ENCODE peak calls at places on chromosome 4, in eight cellular contexts. One of them, this sample, is unnamed. For H3K27me3, the result is how much of the 10 kb centered on the place peaks cover.

GRCh38 chr4:8585186-8585585 is 5.0 kb downstream of the GPR78 start:
- DNase-seq in left lung: no peak
- DNase-seq in uterus: no peak
- DNase-seq in cardiac muscle cell: no peak
- DNase-seq in mammary epithelial cell: peak
- DNase-seq in spleen: peak
- DNase-seq in SK-N-SH: no peak
- DNase-seq in brain microvascular endothelial cell: no peak
- DNase-seq in this sample: no peak

GRCh38 chr4:157128395-157128794 is 52.4 kb downstream of the GLRB start:
- DNase-seq in left lung: no peak
- DNase-seq in uterus: no peak
- DNase-seq in cardiac muscle cell: peak
- DNase-seq in mammary epithelial cell: peak
- DNase-seq in spleen: no peak
- DNase-seq in SK-N-SH: peak
- DNase-seq in brain microvascular endothelial cell: peak
- DNase-seq in this sample: peak

GRCh38 chr4:180909279-180909678 is 1333.9 kb upstream of the TENM3 start:
- DNase-seq in left lung: no peak
- DNase-seq in uterus: no peak
- DNase-seq in cardiac muscle cell: peak
- DNase-seq in mammary epithelial cell: peak
- DNase-seq in spleen: no peak
- DNase-seq in SK-N-SH: no peak
- DNase-seq in brain microvascular endothelial cell: no peak
- DNase-seq in this sample: peak

GRCh38 chr4:152778656-152779512 is 646 bp downstream of the TIGD4 start:
- DNase-seq in left lung: peak
- DNase-seq in uterus: no peak
- DNase-seq in cardiac muscle cell: no peak
- DNase-seq in mammary epithelial cell: peak
- DNase-seq in spleen: peak
- DNase-seq in SK-N-SH: peak
- DNase-seq in brain microvascular endothelial cell: peak
- DNase-seq in this sample: no peak

GRCh38 chr4:169060396-169061081 is 50.5 kb upstream of the CBR4 start:
- DNase-seq in left lung: no peak
- DNase-seq in uterus: no peak
- DNase-seq in cardiac muscle cell: no peak
- DNase-seq in mammary epithelial cell: no peak
- DNase-seq in spleen: no peak
- DNase-seq in SK-N-SH: no peak
- DNase-seq in brain microvascular endothelial cell: no peak
- DNase-seq in this sample: no peak

GRCh38 chr4:102612195-102612594 is 111.0 kb downstream of the NFKB1 start:
- DNase-seq in left lung: no peak
- DNase-seq in uterus: no peak
- DNase-seq in cardiac muscle cell: no peak
- DNase-seq in mammary epithelial cell: peak
- DNase-seq in spleen: no peak
- DNase-seq in SK-N-SH: no peak
- DNase-seq in brain microvascular endothelial cell: no peak
- DNase-seq in this sample: no peak

GRCh38 chr4:108172231-108172779 is 3.6 kb upstream of the LEF1 start:
- DNase-seq in left lung: peak
- DNase-seq in uterus: no peak
- DNase-seq in cardiac muscle cell: peak
- DNase-seq in mammary epithelial cell: no peak
- DNase-seq in spleen: no peak
- DNase-seq in SK-N-SH: peak
- DNase-seq in brain microvascular endothelial cell: no peak
- DNase-seq in this sample: no peak

GRCh38 chr4:123477804-123478209 is 81.2 kb downstream of the SPRY1 start:
- DNase-seq in left lung: no peak
- DNase-seq in uterus: no peak
- DNase-seq in cardiac muscle cell: no peak
- DNase-seq in mammary epithelial cell: no peak
- DNase-seq in spleen: no peak
- DNase-seq in SK-N-SH: no peak
- DNase-seq in brain microvascular endothelial cell: peak
- DNase-seq in this sample: no peak

GRCh38 chr4:52907510-52907909 is 45.4 kb downstream of the RASL11B start:
- DNase-seq in left lung: no peak
- DNase-seq in uterus: no peak
- DNase-seq in cardiac muscle cell: no peak
- DNase-seq in mammary epithelial cell: no peak
- DNase-seq in spleen: no peak
- DNase-seq in SK-N-SH: no peak
- DNase-seq in brain microvascular endothelial cell: peak
- DNase-seq in this sample: no peak

GRCh38 chr4:155120536-155120935 is 87.9 kb upstream of the NPY2R start:
- DNase-seq in left lung: no peak
- DNase-seq in uterus: no peak
- DNase-seq in cardiac muscle cell: no peak
- DNase-seq in mammary epithelial cell: no peak
- DNase-seq in spleen: no peak
- DNase-seq in SK-N-SH: no peak
- DNase-seq in brain microvascular endothelial cell: no peak
- DNase-seq in this sample: no peak

GRCh38 chr4:152687974-152688599 is 8.3 kb upstream of the TMEM154 start:
- DNase-seq in left lung: no peak
- DNase-seq in uterus: no peak
- DNase-seq in cardiac muscle cell: peak
- DNase-seq in mammary epithelial cell: no peak
- DNase-seq in spleen: no peak
- DNase-seq in SK-N-SH: no peak
- DNase-seq in brain microvascular endothelial cell: no peak
- DNase-seq in this sample: no peak

GRCh38 chr4:144872508-144873293 is 225.3 kb downstream of the ANAPC10 start:
- DNase-seq in left lung: no peak
- DNase-seq in uterus: peak
- DNase-seq in cardiac muscle cell: no peak
- DNase-seq in mammary epithelial cell: no peak
- DNase-seq in spleen: no peak
- DNase-seq in SK-N-SH: no peak
- DNase-seq in brain microvascular endothelial cell: no peak
- DNase-seq in this sample: no peak

GRCh38 chr4:7362341-7362740 is 72.4 kb downstream of the PSAPL1 start:
- DNase-seq in left lung: no peak
- DNase-seq in uterus: no peak
- DNase-seq in cardiac muscle cell: no peak
- DNase-seq in mammary epithelial cell: no peak
- DNase-seq in spleen: peak
- DNase-seq in SK-N-SH: no peak
- DNase-seq in brain microvascular endothelial cell: no peak
- DNase-seq in this sample: no peak

GRCh38 chr4:152992027-152992426 is 55.9 kb downstream of the FHDC1 start:
- DNase-seq in left lung: no peak
- DNase-seq in uterus: no peak
- DNase-seq in cardiac muscle cell: no peak
- DNase-seq in mammary epithelial cell: peak
- DNase-seq in spleen: peak
- DNase-seq in SK-N-SH: no peak
- DNase-seq in brain microvascular endothelial cell: no peak
- DNase-seq in this sample: no peak

DNA sequence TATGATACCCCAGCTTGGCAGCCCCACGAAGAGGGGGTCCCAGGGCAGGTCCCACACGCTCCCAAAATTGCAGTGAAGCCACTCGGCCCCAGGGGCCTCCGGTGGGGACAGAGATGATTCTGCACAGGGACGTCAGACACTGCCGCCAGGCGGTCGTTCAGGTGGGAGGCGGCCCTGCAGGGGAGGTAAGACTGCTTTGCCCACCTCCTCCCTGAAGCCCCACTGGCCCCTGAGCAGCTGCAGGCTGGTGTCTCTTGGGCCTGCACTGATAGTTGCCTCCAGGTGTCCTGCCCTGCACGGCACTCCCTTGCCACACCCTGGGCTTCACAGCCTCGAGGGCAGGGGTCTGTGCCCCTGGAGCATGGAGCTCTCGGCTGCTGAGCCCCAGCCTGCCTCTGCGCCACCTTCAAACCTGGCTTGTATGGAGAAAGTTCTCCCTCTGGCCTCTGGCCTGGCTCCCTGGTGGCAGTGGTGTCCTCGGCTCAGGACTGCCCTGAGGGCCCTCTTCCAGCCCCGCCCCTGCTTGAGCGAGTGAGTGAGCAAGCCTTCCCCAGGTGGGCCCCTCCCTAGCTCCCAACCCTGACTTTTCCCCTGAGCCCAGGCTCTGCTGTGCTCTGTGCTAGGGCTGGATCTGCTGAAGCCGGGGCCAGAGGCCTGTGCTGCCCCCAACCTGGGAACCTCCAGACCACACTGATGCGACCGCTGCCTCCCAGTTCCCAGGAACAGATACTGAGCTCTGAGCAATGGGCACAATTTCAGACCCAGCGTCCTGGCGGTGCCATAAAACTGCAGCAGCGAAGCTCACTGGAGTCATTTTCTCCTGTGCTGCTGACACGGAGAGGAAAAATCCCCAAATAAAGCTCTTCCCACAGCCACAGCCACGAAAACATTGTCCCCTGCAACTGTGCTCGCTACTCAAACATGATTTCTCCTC is 16.1 kb downstream of the ADRA2C start:
- DNase-seq in left lung: peak
- DNase-seq in uterus: no peak
- DNase-seq in cardiac muscle cell: no peak
- DNase-seq in mammary epithelial cell: no peak
- DNase-seq in spleen: no peak
- DNase-seq in SK-N-SH: no peak
- DNase-seq in brain microvascular endothelial cell: no peak
- DNase-seq in this sample: no peak
- H3K27me3 ChIP-seq in left lung: half or more
- H3K27me3 ChIP-seq in uterus: under half
- H3K27me3 ChIP-seq in cardiac muscle cell: under half
- H3K27me3 ChIP-seq in mammary epithelial cell: under half
- H3K27me3 ChIP-seq in spleen: under half
- H3K27me3 ChIP-seq in SK-N-SH: under half
- H3K27me3 ChIP-seq in brain microvascular endothelial cell: under half
- H3K27me3 ChIP-seq in this sample: under half

DNA sequence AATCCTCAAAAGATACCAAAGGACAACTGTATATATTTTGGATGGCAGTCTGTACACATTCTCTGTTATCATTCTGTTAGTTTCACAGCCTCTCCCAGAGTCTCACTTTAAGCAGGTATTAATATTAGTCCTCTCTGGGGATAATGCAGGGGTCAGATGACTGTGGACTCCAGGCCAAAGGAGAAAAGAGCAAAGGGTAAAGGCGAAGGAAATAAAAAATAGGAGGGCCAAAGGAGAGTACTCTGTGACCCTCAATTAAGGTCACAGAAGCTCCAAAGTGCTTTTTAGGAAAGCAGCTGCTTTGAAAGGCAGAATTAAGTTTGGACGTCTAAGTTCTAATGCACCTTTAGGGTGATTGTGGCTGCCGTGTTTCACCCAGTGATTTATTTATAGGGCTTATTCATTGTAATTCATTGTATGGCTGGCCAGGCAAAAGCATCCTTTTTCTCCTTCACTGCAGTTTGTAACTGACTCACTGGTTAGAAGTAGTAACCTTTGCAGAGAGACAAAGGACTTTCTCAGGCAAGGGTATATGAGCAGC is 7.8 kb downstream of the MSMO1 start:
- DNase-seq in left lung: no peak
- DNase-seq in uterus: no peak
- DNase-seq in cardiac muscle cell: no peak
- DNase-seq in mammary epithelial cell: no peak
- DNase-seq in spleen: no peak
- DNase-seq in SK-N-SH: no peak
- DNase-seq in brain microvascular endothelial cell: no peak
- DNase-seq in this sample: no peak
- H3K4me3 ChIP-seq in left lung: no peak
- H3K4me3 ChIP-seq in uterus: no peak
- H3K4me3 ChIP-seq in cardiac muscle cell: no peak
- H3K4me3 ChIP-seq in mammary epithelial cell: no peak
- H3K4me3 ChIP-seq in spleen: no peak
- H3K4me3 ChIP-seq in SK-N-SH: no peak
- H3K4me3 ChIP-seq in brain microvascular endothelial cell: no peak
- H3K4me3 ChIP-seq in this sample: no peak

GRCh38 chr4:138671106-138671505 is 344.5 kb upstream of the NOCT start:
- DNase-seq in left lung: no peak
- DNase-seq in uterus: no peak
- DNase-seq in cardiac muscle cell: no peak
- DNase-seq in mammary epithelial cell: no peak
- DNase-seq in spleen: no peak
- DNase-seq in SK-N-SH: no peak
- DNase-seq in brain microvascular endothelial cell: no peak
- DNase-seq in this sample: no peak

GRCh38 chr4:138670681-138671080 is 344.9 kb upstream of the NOCT start:
- DNase-seq in left lung: no peak
- DNase-seq in uterus: no peak
- DNase-seq in cardiac muscle cell: no peak
- DNase-seq in mammary epithelial cell: no peak
- DNase-seq in spleen: no peak
- DNase-seq in SK-N-SH: no peak
- DNase-seq in brain microvascular endothelial cell: no peak
- DNase-seq in this sample: no peak

GRCh38 chr4:138671606-138672084 is 343.9 kb upstream of the NOCT start:
- DNase-seq in left lung: no peak
- DNase-seq in uterus: no peak
- DNase-seq in cardiac muscle cell: no peak
- DNase-seq in mammary epithelial cell: no peak
- DNase-seq in spleen: no peak
- DNase-seq in SK-N-SH: no peak
- DNase-seq in brain microvascular endothelial cell: no peak
- DNase-seq in this sample: no peak

GRCh38 chr4:138668309-138668708 is 347.3 kb upstream of the NOCT start:
- DNase-seq in left lung: no peak
- DNase-seq in uterus: no peak
- DNase-seq in cardiac muscle cell: no peak
- DNase-seq in mammary epithelial cell: no peak
- DNase-seq in spleen: no peak
- DNase-seq in SK-N-SH: no peak
- DNase-seq in brain microvascular endothelial cell: no peak
- DNase-seq in this sample: no peak

GRCh38 chr4:138669479-138670165 is 346.0 kb upstream of the NOCT start:
- DNase-seq in left lung: no peak
- DNase-seq in uterus: no peak
- DNase-seq in cardiac muscle cell: no peak
- DNase-seq in mammary epithelial cell: no peak
- DNase-seq in spleen: no peak
- DNase-seq in SK-N-SH: no peak
- DNase-seq in brain microvascular endothelial cell: peak
- DNase-seq in this sample: no peak
- H3K27me3 ChIP-seq in left lung: under half
- H3K27me3 ChIP-seq in uterus: under half
- H3K27me3 ChIP-seq in cardiac muscle cell: under half
- H3K27me3 ChIP-seq in mammary epithelial cell: under half
- H3K27me3 ChIP-seq in spleen: under half
- H3K27me3 ChIP-seq in SK-N-SH: under half
- H3K27me3 ChIP-seq in brain microvascular endothelial cell: under half
- H3K27me3 ChIP-seq in this sample: under half

DNA sequence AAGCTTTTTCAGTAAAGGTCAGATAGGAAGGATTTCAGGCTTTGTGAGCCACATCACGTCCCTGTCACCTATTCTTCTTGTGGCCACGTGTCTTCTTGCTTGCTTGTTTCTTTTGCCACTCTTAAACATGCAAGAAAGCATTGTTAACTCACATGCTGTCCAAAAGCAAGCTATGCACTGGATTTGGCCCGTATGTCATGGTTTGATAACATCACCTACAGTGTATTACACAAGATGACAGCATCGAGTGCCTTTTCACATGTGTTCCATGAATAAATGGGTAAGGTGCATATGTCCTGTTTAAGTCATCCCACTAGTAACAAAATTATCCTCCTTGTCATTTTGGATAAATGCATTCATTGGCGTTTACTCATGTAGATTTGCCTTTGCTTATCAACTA is 468.0 kb upstream of the FAT1 start:
- DNase-seq in left lung: no peak
- DNase-seq in uterus: no peak
- DNase-seq in cardiac muscle cell: no peak
- DNase-seq in mammary epithelial cell: no peak
- DNase-seq in spleen: no peak
- DNase-seq in SK-N-SH: no peak
- DNase-seq in brain microvascular endothelial cell: no peak
- DNase-seq in this sample: no peak
- H3K4me3 ChIP-seq in left lung: no peak
- H3K4me3 ChIP-seq in uterus: no peak
- H3K4me3 ChIP-seq in cardiac muscle cell: no peak
- H3K4me3 ChIP-seq in mammary epithelial cell: no peak
- H3K4me3 ChIP-seq in spleen: no peak
- H3K4me3 ChIP-seq in SK-N-SH: no peak
- H3K4me3 ChIP-seq in brain microvascular endothelial cell: no peak
- H3K4me3 ChIP-seq in this sample: no peak

This sample was measured in MG63.